ENCODE peak calls at places on chromosomes 6 and 20, in four cellular contexts. One of them, this sample, is unnamed. For H3K27me3, the result is how much of the 10 kb centered on the place peaks cover.

GRCh38 chr6:8644306-8644705 is 209.0 kb upstream of the SLC35B3 start:
- DNase-seq in right cardiac atrium: no peak
- DNase-seq in SJCRH30: no peak
- DNase-seq in left lung: no peak
- DNase-seq in this sample: no peak

GRCh38 chr6:43013020-43013842 is 515 bp downstream of the MEA1 start:
- DNase-seq in right cardiac atrium: no peak
- DNase-seq in SJCRH30: peak
- DNase-seq in left lung: no peak
- DNase-seq in this sample: peak

GRCh38 chr6:101465871-101466270 is 72.4 kb downstream of the GRIK2 start:
- DNase-seq in right cardiac atrium: no peak
- DNase-seq in SJCRH30: no peak
- DNase-seq in left lung: no peak
- DNase-seq in this sample: no peak

GRCh38 chr20:58428364-58428763 is 39.3 kb downstream of the VAPB start:
- DNase-seq in right cardiac atrium: no peak
- DNase-seq in SJCRH30: no peak
- DNase-seq in left lung: no peak
- DNase-seq in this sample: no peak

GRCh38 chr6:147986891-147987290 is 355.7 kb upstream of the SASH1 start:
- DNase-seq in right cardiac atrium: no peak
- DNase-seq in SJCRH30: no peak
- DNase-seq in left lung: no peak
- DNase-seq in this sample: no peak

GRCh38 chr20:31698803-31699718 is 23.6 kb downstream of the BCL2L1 start:
- DNase-seq in right cardiac atrium: no peak
- DNase-seq in SJCRH30: peak
- DNase-seq in left lung: peak
- DNase-seq in this sample: no peak

GRCh38 chr20:17520583-17520982 is 10.6 kb downstream of the BFSP1 start:
- DNase-seq in right cardiac atrium: no peak
- DNase-seq in SJCRH30: peak
- DNase-seq in left lung: no peak
- DNase-seq in this sample: no peak

GRCh38 chr6:110875548-110876169 is 1.1 kb downstream of the AMD1 start:
- DNase-seq in right cardiac atrium: peak
- DNase-seq in SJCRH30: peak
- DNase-seq in left lung: peak
- DNase-seq in this sample: no peak

GRCh38 chr6:14818422-14818884 is 427.4 kb upstream of the JARID2 start:
- DNase-seq in right cardiac atrium: peak
- DNase-seq in SJCRH30: no peak
- DNase-seq in left lung: no peak
- DNase-seq in this sample: no peak

GRCh38 chr6:16503919-16504554 is 257.2 kb downstream of the ATXN1 start:
- DNase-seq in right cardiac atrium: no peak
- DNase-seq in SJCRH30: no peak
- DNase-seq in left lung: no peak
- DNase-seq in this sample: no peak

GRCh38 chr20:25485872-25486271 is 78.4 kb downstream of the GINS1 start:
- DNase-seq in right cardiac atrium: no peak
- DNase-seq in SJCRH30: no peak
- DNase-seq in left lung: no peak
- DNase-seq in this sample: no peak

GRCh38 chr20:51345601-51346101 is 196.9 kb downstream of the NFATC2 start:
- DNase-seq in right cardiac atrium: no peak
- DNase-seq in SJCRH30: no peak
- DNase-seq in left lung: peak
- DNase-seq in this sample: no peak

GRCh38 chr20:52812231-52812847 is 159.8 kb upstream of the TSHZ2 start:
- DNase-seq in right cardiac atrium: no peak
- DNase-seq in SJCRH30: peak
- DNase-seq in left lung: no peak
- DNase-seq in this sample: no peak

GRCh38 chr6:31037692-31038091 is 27.4 kb downstream of the MUC22 start:
- DNase-seq in right cardiac atrium: no peak
- DNase-seq in SJCRH30: no peak
- DNase-seq in left lung: no peak
- DNase-seq in this sample: no peak

GRCh38 chr20:16580127-16580526 is 6.9 kb upstream of the KIF16B start:
- DNase-seq in right cardiac atrium: no peak
- DNase-seq in SJCRH30: peak
- DNase-seq in left lung: no peak
- DNase-seq in this sample: no peak

GRCh38 chr6:49506569-49507111 is 6.9 kb downstream of the GLYATL3 start:
- DNase-seq in right cardiac atrium: no peak
- DNase-seq in SJCRH30: no peak
- DNase-seq in left lung: no peak
- DNase-seq in this sample: no peak

GRCh38 chr20:57241592-57241991 is 24.8 kb downstream of the BMP7 start:
- DNase-seq in right cardiac atrium: no peak
- DNase-seq in SJCRH30: peak
- DNase-seq in left lung: no peak
- DNase-seq in this sample: no peak

GRCh38 chr20:7174554-7174953 is 407.1 kb downstream of the BMP2 start:
- DNase-seq in right cardiac atrium: no peak
- DNase-seq in SJCRH30: no peak
- DNase-seq in left lung: no peak
- DNase-seq in this sample: no peak

GRCh38 chr6:138287144-138287955 is 69.1 kb upstream of the PBOV1 start:
- DNase-seq in right cardiac atrium: no peak
- DNase-seq in SJCRH30: peak
- DNase-seq in left lung: peak
- DNase-seq in this sample: no peak

GRCh38 chr6:127212376-127212775 is 54.3 kb upstream of the RNF146 start:
- DNase-seq in right cardiac atrium: no peak
- DNase-seq in SJCRH30: no peak
- DNase-seq in left lung: no peak
- DNase-seq in this sample: no peak

GRCh38 chr6:378090-378957 is 13.2 kb upstream of the IRF4 start:
- DNase-seq in right cardiac atrium: peak
- DNase-seq in SJCRH30: no peak
- DNase-seq in left lung: no peak
- DNase-seq in this sample: no peak

GRCh38 chr6:43963877-43964658 is 163.2 kb downstream of the MRPL14 start:
- DNase-seq in right cardiac atrium: no peak
- DNase-seq in SJCRH30: no peak
- DNase-seq in left lung: no peak
- DNase-seq in this sample: no peak

GRCh38 chr6:109242029-109242428 is 140.2 kb downstream of the CD164 start:
- DNase-seq in right cardiac atrium: no peak
- DNase-seq in SJCRH30: peak
- DNase-seq in left lung: no peak
- DNase-seq in this sample: no peak

GRCh38 chr6:26385734-26386125 is 2.8 kb downstream of the BTN2A2 start:
- DNase-seq in right cardiac atrium: no peak
- DNase-seq in SJCRH30: no peak
- DNase-seq in left lung: no peak
- DNase-seq in this sample: no peak

GRCh38 chr6:28764014-28764723 is 159.6 kb downstream of the TRIM27 start:
- DNase-seq in right cardiac atrium: no peak
- DNase-seq in SJCRH30: no peak
- DNase-seq in left lung: no peak
- DNase-seq in this sample: no peak

GRCh38 chr6:65113581-65113980 is 593.4 kb downstream of the EYS start:
- DNase-seq in right cardiac atrium: no peak
- DNase-seq in SJCRH30: no peak
- DNase-seq in left lung: no peak
- DNase-seq in this sample: no peak

GRCh38 chr20:10551732-10552724 is 116.9 kb downstream of the SLX4IP start:
- DNase-seq in right cardiac atrium: peak
- DNase-seq in SJCRH30: no peak
- DNase-seq in left lung: no peak
- DNase-seq in this sample: no peak

GRCh38 chr6:124812067-124812466 is 150.2 kb upstream of the RNF217 start:
- DNase-seq in right cardiac atrium: no peak
- DNase-seq in SJCRH30: peak
- DNase-seq in left lung: no peak
- DNase-seq in this sample: no peak

GRCh38 chr6:145587342-145587741 is 148.0 kb downstream of the EPM2A start:
- DNase-seq in right cardiac atrium: no peak
- DNase-seq in SJCRH30: no peak
- DNase-seq in left lung: no peak
- DNase-seq in this sample: no peak

GRCh38 chr6:122695188-122695587 is 84.3 kb upstream of the FABP7 start:
- DNase-seq in right cardiac atrium: no peak
- DNase-seq in SJCRH30: no peak
- DNase-seq in left lung: no peak
- DNase-seq in this sample: no peak

GRCh38 chr20:40422665-40423064 is 266.4 kb downstream of the MAFB start:
- DNase-seq in right cardiac atrium: no peak
- DNase-seq in SJCRH30: no peak
- DNase-seq in left lung: no peak
- DNase-seq in this sample: no peak

GRCh38 chr20:63095718-63096654 is 89.2 kb upstream of the BHLHE23 start:
- DNase-seq in right cardiac atrium: peak
- DNase-seq in SJCRH30: no peak
- DNase-seq in left lung: peak
- DNase-seq in this sample: no peak

GRCh38 chr20:63094767-63095499 is 88.2 kb upstream of the BHLHE23 start:
- DNase-seq in right cardiac atrium: no peak
- DNase-seq in SJCRH30: no peak
- DNase-seq in left lung: peak
- DNase-seq in this sample: no peak

GRCh38 chr20:63092660-63093215 is 86.0 kb upstream of the BHLHE23 start:
- DNase-seq in right cardiac atrium: peak
- DNase-seq in SJCRH30: peak
- DNase-seq in left lung: no peak
- DNase-seq in this sample: no peak

GRCh38 chr20:63091901-63092659 is 85.3 kb upstream of the BHLHE23 start:
- DNase-seq in right cardiac atrium: peak
- DNase-seq in SJCRH30: no peak
- DNase-seq in left lung: peak
- DNase-seq in this sample: no peak

DNA sequence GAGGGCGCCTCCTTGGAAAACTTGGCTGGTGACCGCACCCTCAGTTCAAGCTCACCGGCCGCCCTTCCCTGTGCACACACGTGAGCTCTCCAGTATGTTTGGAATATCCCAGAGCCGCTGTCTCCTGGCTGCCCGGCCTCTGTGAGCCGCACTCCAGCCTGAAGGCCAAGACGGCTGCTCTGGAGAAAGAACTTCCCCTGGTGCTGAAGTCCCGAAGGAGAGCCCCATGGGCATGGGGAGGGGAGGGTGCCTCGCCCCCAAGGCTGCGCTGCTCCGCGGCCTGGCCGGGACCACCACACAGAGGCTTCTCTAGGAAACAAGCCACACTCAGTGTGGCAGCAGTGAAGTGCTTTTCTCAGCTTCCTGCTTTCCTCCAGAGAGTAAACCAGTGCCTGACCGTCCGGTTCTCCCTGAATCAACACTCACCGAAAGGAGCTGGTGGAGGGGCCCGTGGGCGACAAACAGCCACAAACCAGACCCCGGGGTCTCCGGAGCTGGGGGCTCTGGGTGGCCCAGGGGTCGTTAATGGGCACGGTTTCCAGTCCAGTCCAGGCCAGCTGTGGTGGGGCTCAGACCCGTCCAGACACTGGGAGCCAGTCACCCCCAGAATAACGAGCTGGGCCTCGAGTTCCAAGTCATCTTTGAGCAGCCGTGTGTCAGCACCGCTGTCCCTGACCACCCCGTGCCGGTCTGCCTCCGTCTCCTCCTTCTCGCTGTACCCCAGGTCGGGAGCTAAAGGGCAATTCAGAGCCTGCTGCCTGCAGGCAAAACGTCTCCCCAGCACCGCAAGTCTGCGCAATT is 87.4 kb upstream of the BHLHE23 start:
- DNase-seq in right cardiac atrium: peak
- DNase-seq in SJCRH30: no peak
- DNase-seq in left lung: peak
- DNase-seq in this sample: no peak
- H3K27me3 ChIP-seq in right cardiac atrium: under half
- H3K27me3 ChIP-seq in SJCRH30: half or more
- H3K27me3 ChIP-seq in left lung: under half
- H3K27me3 ChIP-seq in this sample: half or more

DNA sequence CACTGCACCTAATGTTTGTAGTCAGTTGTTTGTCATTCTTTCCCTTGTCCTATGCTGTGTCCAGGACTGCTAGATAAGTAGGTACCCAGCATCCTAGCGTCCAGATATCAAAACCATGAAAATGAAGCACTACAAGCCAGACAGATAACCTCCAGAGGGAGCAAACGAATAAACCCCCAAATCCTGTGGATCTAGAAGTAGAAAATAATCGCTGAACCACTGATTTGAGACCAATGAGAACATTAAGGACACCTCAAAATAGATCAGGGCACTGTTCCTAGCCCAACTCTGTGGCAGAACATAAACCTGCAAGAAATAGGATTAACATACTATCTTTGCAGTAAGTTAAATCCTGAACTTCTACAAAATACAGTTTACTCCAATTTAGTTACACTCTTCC is 1.1 kb upstream of the KLHL32 start:
- DNase-seq in right cardiac atrium: no peak
- DNase-seq in SJCRH30: no peak
- DNase-seq in left lung: no peak
- DNase-seq in this sample: no peak
- H3K27me3 ChIP-seq in right cardiac atrium: under half
- H3K27me3 ChIP-seq in SJCRH30: under half
- H3K27me3 ChIP-seq in left lung: under half
- H3K27me3 ChIP-seq in this sample: under half

GRCh38 chr6:72622094-72622540 is 253 bp downstream of the KCNQ5 start:
- DNase-seq in right cardiac atrium: peak
- DNase-seq in SJCRH30: no peak
- DNase-seq in left lung: peak
- DNase-seq in this sample: no peak
- H3K27me3 ChIP-seq in right cardiac atrium: under half
- H3K27me3 ChIP-seq in SJCRH30: under half
- H3K27me3 ChIP-seq in left lung: under half
- H3K27me3 ChIP-seq in this sample: under half

GRCh38 chr6:36804549-36804948 is 34.7 kb downstream of the CPNE5 start:
- DNase-seq in right cardiac atrium: no peak
- DNase-seq in SJCRH30: no peak
- DNase-seq in left lung: no peak
- DNase-seq in this sample: no peak

GRCh38 chr6:36807750-36808149 is 31.5 kb downstream of the CPNE5 start:
- DNase-seq in right cardiac atrium: no peak
- DNase-seq in SJCRH30: no peak
- DNase-seq in left lung: no peak
- DNase-seq in this sample: no peak

GRCh38 chr6:36807143-36807542 is 32.1 kb downstream of the CPNE5 start:
- DNase-seq in right cardiac atrium: no peak
- DNase-seq in SJCRH30: no peak
- DNase-seq in left lung: no peak
- DNase-seq in this sample: no peak

GRCh38 chr6:36805107-36805797 is 34.0 kb downstream of the CPNE5 start:
- DNase-seq in right cardiac atrium: no peak
- DNase-seq in SJCRH30: no peak
- DNase-seq in left lung: no peak
- DNase-seq in this sample: no peak

GRCh38 chr6:36805917-36806316 is 33.3 kb downstream of the CPNE5 start:
- DNase-seq in right cardiac atrium: no peak
- DNase-seq in SJCRH30: no peak
- DNase-seq in left lung: no peak
- DNase-seq in this sample: no peak
- H3K27me3 ChIP-seq in right cardiac atrium: under half
- H3K27me3 ChIP-seq in SJCRH30: under half
- H3K27me3 ChIP-seq in left lung: under half
- H3K27me3 ChIP-seq in this sample: under half

This sample was measured in esophagus squamous epithelium.